ENCODE peak calls at places on chromosomes 5 and 9, in eight cellular contexts. G is PC-3, P is neural progenitor cell, Y is HCT116, U is GM23338, D is SK-N-SH, L is hepatocyte, E is MM.1S. T is an unnamed sample.

GRCh38 chr9:135563858-135564257 is 2.3 kb downstream of the PAEP start:
- DNase-seq in D (no peak), E (no peak), P (no peak), L (no peak), Y (no peak), G (no peak), U (no peak), T (no peak)

GRCh38 chr9:21141427-21141882 is at the start of gene IFNW1:
- DNase-seq in P (no peak), L (no peak), D (peak), Y (no peak), U (peak), E (peak), G (no peak), T (no peak)

GRCh38 chr5:167770461-167770860 is 521.0 kb upstream of the WWC1 start:
- DNase-seq in Y (no peak), E (no peak), D (no peak), G (peak), U (no peak), P (no peak), L (no peak), T (no peak)

GRCh38 chr9:125493861-125494554 is 213.0 kb downstream of the MAPKAP1 start:
- DNase-seq in D (no peak), G (no peak), P (no peak), U (no peak), L (no peak), E (no peak), Y (no peak), T (no peak)

GRCh38 chr9:94872921-94873511 is 146.5 kb downstream of the AOPEP start:
- DNase-seq in D (peak), G (no peak), P (no peak), Y (no peak), U (no peak), L (no peak), E (no peak), T (no peak)

GRCh38 chr5:33800221-33800950 is 91.4 kb downstream of the ADAMTS12 start:
- DNase-seq in E (no peak), Y (no peak), U (no peak), D (no peak), G (no peak), L (no peak), P (no peak), T (no peak)

GRCh38 chr9:81591791-81592190 is 97.6 kb downstream of the TLE1 start:
- DNase-seq in L (no peak), U (no peak), E (no peak), D (no peak), G (no peak), P (no peak), Y (no peak), T (no peak)

GRCh38 chr5:99061711-99062110 is 132.9 kb upstream of the CHD1 start:
- DNase-seq in E (no peak), P (no peak), Y (no peak), L (no peak), D (no peak), G (peak), U (no peak), T (no peak)

GRCh38 chr5:139641116-139642080 is 6.8 kb upstream of the CXXC5 start:
- DNase-seq in Y (no peak), D (peak), E (no peak), P (no peak), G (no peak), U (no peak), L (peak), T (no peak)

GRCh38 chr5:157821822-157822622 is 36.9 kb downstream of the CLINT1 start:
- DNase-seq in P (no peak), Y (no peak), G (no peak), D (no peak), L (no peak), U (no peak), E (no peak), T (no peak)

GRCh38 chr9:91256235-91256634 is 105.5 kb downstream of the AUH start:
- DNase-seq in G (no peak), D (no peak), U (no peak), E (peak), P (no peak), Y (no peak), L (no peak), T (no peak)

GRCh38 chr5:135505973-135506372 is 29.8 kb downstream of the NEUROG1 start:
- DNase-seq in P (no peak), E (no peak), Y (no peak), L (no peak), D (no peak), G (peak), U (no peak), T (no peak)

GRCh38 chr5:168962323-168962722 is 338.6 kb downstream of the SLIT3 start:
- DNase-seq in E (no peak), U (no peak), G (no peak), D (no peak), Y (no peak), L (no peak), P (no peak), T (no peak)

GRCh38 chr5:165622864-165623536 is 2117.6 kb downstream of the MAT2B start:
- DNase-seq in G (no peak), Y (no peak), P (no peak), L (no peak), E (peak), U (no peak), D (no peak), T (no peak)

GRCh38 chr5:73591102-73591695 is 25.7 kb downstream of the UTP15 start:
- DNase-seq in G (peak), D (peak), U (peak), L (peak), P (peak), E (peak), Y (peak), T (peak)

GRCh38 chr9:98057095-98057799 is 715 bp downstream of the NANS start:
- DNase-seq in P (peak), Y (no peak), E (peak), D (no peak), G (no peak), U (peak), L (no peak), T (peak)

GRCh38 chr9:98054376-98054951 is 2.1 kb upstream of the NANS start:
- DNase-seq in U (no peak), Y (no peak), E (no peak), G (no peak), D (no peak), P (no peak), L (no peak), T (no peak)

GRCh38 chr9:98062161-98062560 is 5.6 kb downstream of the NANS start:
- DNase-seq in Y (no peak), U (no peak), P (no peak), L (no peak), D (no peak), E (no peak), G (no peak), T (no peak)

GRCh38 chr9:98056403-98057094 is at the start of gene NANS:
- DNase-seq in E (peak), U (peak), G (peak), Y (peak), L (peak), D (peak), P (peak), T (peak)
- TF ChIP-seq CTCF in E (no peak), U (no peak), G (no peak), Y (no peak), L (no peak), D (peak), P (no peak), T (no peak)

GRCh38 chr9:97675655-97676054 is 21.5 kb downstream of the XPA start:
- DNase-seq in G (no peak), P (no peak), D (no peak), L (no peak), E (no peak), U (no peak), Y (no peak), T (no peak)
- TF ChIP-seq EZH2phosphoT487 in G (no peak), P (no peak), D (no peak), L (no peak), E (no peak), U (no peak), Y (no peak), T (no peak)

DNA sequence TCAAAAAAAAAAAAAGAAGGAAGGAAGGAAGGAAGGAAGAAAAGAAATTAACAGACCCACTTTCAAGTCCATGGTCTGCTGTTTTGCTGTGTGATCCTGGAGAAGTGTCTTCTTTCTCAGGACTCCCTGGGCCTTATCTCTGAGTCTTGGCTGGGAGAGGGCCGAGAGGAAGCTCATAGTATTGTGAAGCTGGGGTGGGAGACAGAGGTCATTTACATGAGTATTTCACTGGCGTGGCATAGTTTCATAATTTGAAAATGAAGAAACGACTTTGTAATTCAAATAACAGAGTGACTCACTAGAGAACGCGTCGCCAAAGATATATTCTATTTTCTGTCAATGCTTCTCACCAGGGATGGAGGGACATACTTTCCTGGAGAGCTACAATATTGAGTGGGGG is 2.4 kb upstream of the C9orf50 start:
- DNase-seq in G (no peak), L (no peak), P (no peak), Y (no peak), D (no peak), E (no peak), U (no peak), T (no peak)
- H3K4me2 ChIP-seq in G (peak), L (no peak), P (no peak), Y (no peak), D (no peak), E (no peak), U (no peak), T (no peak)

DNA sequence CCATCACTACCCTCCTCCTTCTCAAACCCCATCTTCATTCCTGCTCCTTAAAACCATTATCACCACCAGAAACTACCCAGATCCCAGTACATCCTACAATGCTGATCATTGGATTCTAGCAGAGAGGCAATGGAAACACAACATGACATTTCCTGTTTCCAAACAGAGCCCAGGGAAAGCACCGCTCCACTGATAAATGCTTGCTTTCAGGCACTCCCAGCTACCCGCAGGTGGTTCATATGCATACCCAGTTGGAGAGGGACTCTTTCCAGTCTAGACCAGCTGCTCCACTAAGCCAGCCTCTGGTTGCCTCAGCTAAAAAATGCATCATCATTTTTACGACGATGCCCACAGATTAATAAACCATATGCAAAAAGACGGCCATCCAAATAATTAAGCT is 39.2 kb upstream of the ACO1 start:
- DNase-seq in G (no peak), L (no peak), E (no peak), P (no peak), Y (no peak), D (no peak), U (peak), T (no peak)
- TF ChIP-seq CTCF in G (no peak), L (no peak), E (no peak), P (no peak), Y (no peak), D (no peak), U (no peak), T (no peak)

DNA sequence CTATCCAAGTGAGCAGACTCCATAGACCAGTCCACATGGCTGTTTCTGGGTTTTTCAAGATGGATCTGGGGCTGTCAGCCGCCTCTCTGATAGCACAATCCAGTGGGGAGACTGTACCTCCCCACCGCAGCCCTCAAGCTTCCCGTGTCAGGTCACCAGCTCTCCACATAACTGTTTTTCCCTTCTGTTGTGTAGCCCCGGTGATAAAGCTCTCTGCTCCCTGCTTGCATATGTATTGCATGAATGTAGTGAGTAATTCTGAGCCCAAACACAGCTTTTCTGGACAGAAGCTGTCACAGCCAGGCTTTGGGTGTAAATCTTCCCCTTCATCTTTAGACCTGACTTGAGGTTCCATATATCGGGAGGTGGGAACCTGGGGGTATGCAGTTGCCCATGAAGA is 23.1 kb upstream of the CFAP157 start:
- DNase-seq in D (no peak), Y (no peak), U (no peak), L (peak), P (no peak), G (no peak), E (no peak), T (no peak)
- TF ChIP-seq EZH2phosphoT487 in D (no peak), Y (no peak), U (no peak), L (no peak), P (no peak), G (no peak), E (no peak), T (no peak)

GRCh38 chr5:75461679-75462078 is 49.8 kb downstream of the CERT1 start:
- DNase-seq in L (no peak), G (no peak), U (no peak), P (no peak), E (no peak), Y (no peak), D (no peak), T (no peak)
- H3K4me2 ChIP-seq in L (no peak), G (no peak), U (no peak), P (no peak), E (no peak), Y (no peak), D (no peak), T (peak)

T was measured in OCI-LY7.